ENCODE peak calls at places on chromosomes 11 and 22, in eight cellular contexts. One of them, this sample, is unnamed.

GRCh38 chr11:109851780-109852390 is 241.3 kb upstream of the ZC3H12C start:
- DNase-seq in GM10248: no peak
- DNase-seq in HAP-1: no peak
- DNase-seq in neuronal stem cell: no peak
- DNase-seq in fibroblast of mammary gland: peak; percentile 36
- DNase-seq in activated T-cell treated with anti-CD3 and anti-CD28 coated beads for 24 hours: no peak
- DNase-seq in stimulated activated CD4-positive, alpha-beta T cell treated with anti-CD3 and anti-CD28 coated beads, Interleukin-2, amount 100 ng/mL, for 4 hours: no peak
- DNase-seq in Right ventricle myocardium superior: no peak
- DNase-seq in this sample: no peak

GRCh38 chr22:29062286-29062949 is 787 bp upstream of the C22orf31 start:
- DNase-seq in GM10248: no peak
- DNase-seq in stimulated activated CD4-positive, alpha-beta T cell treated with anti-CD3 and anti-CD28 coated beads, Interleukin-2, amount 100 ng/mL, for 4 hours: no peak
- DNase-seq in neuronal stem cell: no peak
- DNase-seq in HAP-1: no peak
- DNase-seq in Right ventricle myocardium superior: no peak
- DNase-seq in activated T-cell treated with anti-CD3 and anti-CD28 coated beads for 24 hours: no peak
- DNase-seq in fibroblast of mammary gland: no peak
- DNase-seq in this sample: peak; percentile 80

GRCh38 chr11:123628936-123629683 is 25.3 kb downstream of the SCN3B start:
- DNase-seq in HAP-1: no peak
- DNase-seq in fibroblast of mammary gland: peak; percentile 56
- DNase-seq in GM10248: no peak
- DNase-seq in neuronal stem cell: no peak
- DNase-seq in stimulated activated CD4-positive, alpha-beta T cell treated with anti-CD3 and anti-CD28 coated beads, Interleukin-2, amount 100 ng/mL, for 4 hours: no peak
- DNase-seq in activated T-cell treated with anti-CD3 and anti-CD28 coated beads for 24 hours: no peak
- DNase-seq in Right ventricle myocardium superior: peak; percentile 81
- DNase-seq in this sample: no peak

GRCh38 chr11:128180446-128181089 is 406.8 kb downstream of the ETS1 start:
- DNase-seq in HAP-1: no peak
- DNase-seq in activated T-cell treated with anti-CD3 and anti-CD28 coated beads for 24 hours: no peak
- DNase-seq in Right ventricle myocardium superior: no peak
- DNase-seq in fibroblast of mammary gland: peak; percentile 92
- DNase-seq in neuronal stem cell: no peak
- DNase-seq in GM10248: no peak
- DNase-seq in stimulated activated CD4-positive, alpha-beta T cell treated with anti-CD3 and anti-CD28 coated beads, Interleukin-2, amount 100 ng/mL, for 4 hours: no peak
- DNase-seq in this sample: no peak

GRCh38 chr11:4891996-4892640 is 10.4 kb downstream of the OR51T1 start:
- DNase-seq in HAP-1: no peak
- DNase-seq in GM10248: no peak
- DNase-seq in fibroblast of mammary gland: peak; percentile 92
- DNase-seq in neuronal stem cell: no peak
- DNase-seq in activated T-cell treated with anti-CD3 and anti-CD28 coated beads for 24 hours: no peak
- DNase-seq in stimulated activated CD4-positive, alpha-beta T cell treated with anti-CD3 and anti-CD28 coated beads, Interleukin-2, amount 100 ng/mL, for 4 hours: no peak
- DNase-seq in Right ventricle myocardium superior: no peak
- DNase-seq in this sample: no peak

GRCh38 chr22:32050678-32051515 is 7.8 kb downstream of the SLC5A1 start:
- DNase-seq in GM10248: peak; percentile 34
- DNase-seq in activated T-cell treated with anti-CD3 and anti-CD28 coated beads for 24 hours: peak; percentile 57
- DNase-seq in neuronal stem cell: no peak
- DNase-seq in fibroblast of mammary gland: peak; percentile 92
- DNase-seq in Right ventricle myocardium superior: peak; percentile 57
- DNase-seq in stimulated activated CD4-positive, alpha-beta T cell treated with anti-CD3 and anti-CD28 coated beads, Interleukin-2, amount 100 ng/mL, for 4 hours: peak; percentile 13
- DNase-seq in HAP-1: no peak
- DNase-seq in this sample: no peak

GRCh38 chr22:19582033-19582693 is 58.0 kb upstream of the CLDN5 start:
- DNase-seq in activated T-cell treated with anti-CD3 and anti-CD28 coated beads for 24 hours: no peak
- DNase-seq in fibroblast of mammary gland: no peak
- DNase-seq in Right ventricle myocardium superior: no peak
- DNase-seq in neuronal stem cell: no peak
- DNase-seq in stimulated activated CD4-positive, alpha-beta T cell treated with anti-CD3 and anti-CD28 coated beads, Interleukin-2, amount 100 ng/mL, for 4 hours: no peak
- DNase-seq in HAP-1: no peak
- DNase-seq in GM10248: no peak
- DNase-seq in this sample: no peak

GRCh38 chr11:114273071-114273470 is 23.1 kb upstream of the NNMT start:
- DNase-seq in activated T-cell treated with anti-CD3 and anti-CD28 coated beads for 24 hours: no peak
- DNase-seq in neuronal stem cell: no peak
- DNase-seq in fibroblast of mammary gland: no peak
- DNase-seq in HAP-1: no peak
- DNase-seq in GM10248: no peak
- DNase-seq in stimulated activated CD4-positive, alpha-beta T cell treated with anti-CD3 and anti-CD28 coated beads, Interleukin-2, amount 100 ng/mL, for 4 hours: no peak
- DNase-seq in Right ventricle myocardium superior: no peak
- DNase-seq in this sample: no peak

GRCh38 chr11:68659158-68659921 is 25.0 kb upstream of the GAL start:
- DNase-seq in activated T-cell treated with anti-CD3 and anti-CD28 coated beads for 24 hours: no peak
- DNase-seq in Right ventricle myocardium superior: peak; percentile 82
- DNase-seq in GM10248: no peak
- DNase-seq in stimulated activated CD4-positive, alpha-beta T cell treated with anti-CD3 and anti-CD28 coated beads, Interleukin-2, amount 100 ng/mL, for 4 hours: no peak
- DNase-seq in HAP-1: no peak
- DNase-seq in neuronal stem cell: no peak
- DNase-seq in fibroblast of mammary gland: peak; percentile 99
- DNase-seq in this sample: no peak

GRCh38 chr11:120065876-120066275 is 72.0 kb downstream of the TRIM29 start:
- DNase-seq in HAP-1: no peak
- DNase-seq in GM10248: no peak
- DNase-seq in activated T-cell treated with anti-CD3 and anti-CD28 coated beads for 24 hours: no peak
- DNase-seq in fibroblast of mammary gland: no peak
- DNase-seq in neuronal stem cell: no peak
- DNase-seq in stimulated activated CD4-positive, alpha-beta T cell treated with anti-CD3 and anti-CD28 coated beads, Interleukin-2, amount 100 ng/mL, for 4 hours: no peak
- DNase-seq in Right ventricle myocardium superior: no peak
- DNase-seq in this sample: no peak